ENCODE peak calls at places on chromosomes 4 and X, in four cellular contexts. I, S, P and J are unnamed samples.
A peak's percentile ranks its signal among the peaks of the same experiment; 100 is the strongest.

GRCh38 chr4:72888331-72888730 is 181.2 kb downstream of the COX18 start:
- DNase-seq in I (no peak), S (no peak), P (no peak), J (no peak)

GRCh38 chr4:182189107-182189878 is 53.9 kb upstream of the TENM3 start:
- DNase-seq in I (no peak), S (no peak), P (peak; percentile 19), J (no peak)

GRCh38 chrX:47093248-47093647 is 15.0 kb downstream of the RGN start:
- DNase-seq in I (no peak), S (no peak), P (no peak), J (no peak)

GRCh38 chr4:73404042-73404441 is at the start of gene ALB:
- DNase-seq in I (no peak), S (no peak), P (no peak), J (no peak)

GRCh38 chr4:144787365-144788263 is 141.7 kb downstream of the HHIP start:
- DNase-seq in I (no peak), S (peak; percentile 34), P (no peak), J (no peak)

GRCh38 chr4:132642196-132642817 is 506.8 kb upstream of the PCDH10 start:
- DNase-seq in I (no peak), S (peak; percentile 20), P (no peak), J (no peak)

GRCh38 chr4:177448850-177449249 is 6.6 kb upstream of the AGA start:
- DNase-seq in I (no peak), S (no peak), P (no peak), J (no peak)

GRCh38 chrX:39195156-39195555 is 393.9 kb downstream of the MID1IP1 start:
- DNase-seq in I (no peak), S (no peak), P (no peak), J (no peak)

GRCh38 chrX:71623714-71624113 is 5.4 kb upstream of the CXCR3 start:
- DNase-seq in I (no peak), S (no peak), P (no peak), J (no peak)

GRCh38 chr4:40333921-40334352 is 1.2 kb upstream of the CHRNA9 start:
- DNase-seq in I (no peak), S (no peak), P (no peak), J (no peak)

GRCh38 chrX:152072236-152072635 is 66.1 kb downstream of the MAGEA10 start:
- DNase-seq in I (no peak), S (peak; percentile 0), P (no peak), J (no peak)

GRCh38 chr4:66091801-66092200 is 421.5 kb upstream of the EPHA5 start:
- DNase-seq in I (no peak), S (no peak), P (no peak), J (no peak)

GRCh38 chrX:71103110-71103983 is 3.2 kb downstream of the CXorf65 start:
- DNase-seq in I (peak; percentile 59), S (no peak), P (no peak), J (peak; percentile 34)

GRCh38 chr4:153209410-153209809 is 5.2 kb downstream of the TRIM2 start:
- DNase-seq in I (no peak), S (peak; percentile 84), P (no peak), J (peak; percentile 36)

GRCh38 chr4:73281982-73282381 is 23.4 kb upstream of the ANKRD17 start:
- DNase-seq in I (no peak), S (no peak), P (no peak), J (no peak)

GRCh38 chr4:13264126-13264525 is 220.0 kb downstream of the RAB28 start:
- DNase-seq in I (no peak), S (no peak), P (no peak), J (no peak)

GRCh38 chrX:101450052-101450451 is 35.2 kb upstream of the ARMCX4 start:
- DNase-seq in I (no peak), S (no peak), P (no peak), J (no peak)

GRCh38 chr4:109218288-109218687 is 84.2 kb downstream of the COL25A1 start:
- DNase-seq in I (no peak), S (no peak), P (no peak), J (no peak)

GRCh38 chr4:7705062-7705461 is 234.6 kb downstream of the AFAP1 start:
- DNase-seq in I (no peak), S (peak; percentile 8), P (no peak), J (no peak)

GRCh38 chrX:71541546-71542022 is 8.7 kb downstream of the OGT start:
- DNase-seq in I (no peak), S (no peak), P (no peak), J (no peak)

GRCh38 chr4:76589872-76590846 is 155.1 kb downstream of the SHROOM3 start:
- DNase-seq in I (no peak), S (peak; percentile 52), P (no peak), J (peak; percentile 74)

GRCh38 chrX:37349131-37350033 is at the start of gene PRRG1:
- DNase-seq in I (peak; percentile 87), S (peak; percentile 67), P (peak; percentile 77), J (peak; percentile 72)

GRCh38 chrX:16188687-16189086 is 21.4 kb downstream of the MAGEB17 start:
- DNase-seq in I (no peak), S (no peak), P (no peak), J (no peak)

GRCh38 chr4:72582853-72583252 is 13.8 kb upstream of the ADAMTS3 start:
- DNase-seq in I (no peak), S (no peak), P (no peak), J (no peak)

GRCh38 chr4:163731071-163731470 is 236.6 kb downstream of the TMA16 start:
- DNase-seq in I (no peak), S (no peak), P (no peak), J (no peak)

GRCh38 chr4:110354460-110354859 is 121.5 kb upstream of the ENPEP start:
- DNase-seq in I (no peak), S (no peak), P (no peak), J (no peak)

GRCh38 chrX:44961817-44962607 is 89.0 kb downstream of the KDM6A start:
- DNase-seq in I (no peak), S (no peak), P (no peak), J (no peak)

GRCh38 chrX:110836982-110837381 is 41.4 kb upstream of the CHRDL1 start:
- DNase-seq in I (no peak), S (no peak), P (no peak), J (no peak)

GRCh38 chrX:130485870-130486269 is 84.1 kb downstream of the RBMX2 start:
- DNase-seq in I (no peak), S (no peak), P (no peak), J (no peak)

GRCh38 chrX:703466-704210 is 73.0 kb downstream of the SHOX start:
- DNase-seq in I (no peak), S (no peak), P (no peak), J (no peak)

GRCh38 chrX:47568656-47569295 is 7.8 kb downstream of the ARAF start:
- DNase-seq in I (no peak), S (peak; percentile 16), P (no peak), J (no peak)

GRCh38 chr4:10664408-10664807 is 20.2 kb downstream of the CLNK start:
- DNase-seq in I (no peak), S (no peak), P (peak; percentile 21), J (peak; percentile 48)

GRCh38 chrX:41482153-41482850 is 35.2 kb downstream of the NYX start:
- DNase-seq in I (no peak), S (peak; percentile 35), P (no peak), J (no peak)

DNA sequence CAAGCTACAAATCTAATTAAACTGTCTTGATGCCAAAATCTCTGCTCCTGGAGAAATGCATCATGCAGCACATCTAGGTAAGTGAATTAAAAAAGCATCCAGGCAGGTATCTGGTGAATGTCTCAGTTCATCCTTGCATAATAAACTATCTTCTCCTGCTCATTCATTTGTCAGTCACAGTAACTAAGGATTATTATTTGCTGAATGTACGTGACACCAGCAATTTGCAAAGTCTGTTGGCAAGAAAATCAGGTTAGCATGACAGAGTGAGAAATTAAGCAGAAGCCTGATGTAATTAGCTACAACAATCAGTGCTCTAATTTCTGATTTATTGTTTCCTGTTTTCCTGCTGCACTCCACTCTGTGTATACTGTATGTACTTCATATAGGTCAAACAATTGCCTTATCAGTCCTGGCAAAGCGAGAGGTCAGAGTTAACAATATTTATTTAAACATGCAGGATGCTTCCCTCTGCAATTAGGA is 213.6 kb downstream of the FBXO8 start:
- DNase-seq in I (no peak), S (no peak), P (no peak), J (no peak)
- TF ChIP-seq EP300 in I (no peak), S (no peak), P (no peak), J (no peak)

DNA sequence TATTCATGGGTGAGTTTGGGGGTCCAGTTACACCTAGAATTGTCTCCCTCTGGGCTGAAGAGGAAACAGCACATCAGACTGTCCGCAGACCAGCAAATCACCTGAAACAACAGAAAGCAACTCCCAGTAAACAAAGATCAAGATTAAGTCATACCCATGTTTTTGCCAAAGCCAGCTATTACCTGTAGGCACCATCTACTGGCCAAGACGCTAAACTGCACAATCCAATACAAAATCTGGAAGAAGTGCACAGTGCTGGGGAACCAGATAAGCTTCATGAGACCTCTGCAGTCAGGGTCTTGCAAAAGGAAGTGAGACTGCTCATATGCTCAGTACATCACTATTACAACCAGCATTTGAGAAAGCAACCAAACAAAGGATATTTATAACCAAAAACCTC is 157.5 kb upstream of the ITM2A start:
- DNase-seq in I (no peak), S (no peak), P (no peak), J (no peak)
- TF ChIP-seq CTCF in I (no peak), S (no peak), P (no peak), J (no peak)

GRCh38 chr4:39043697-39044363 is 11.6 kb upstream of the TMEM156 start:
- DNase-seq in I (no peak), S (peak; percentile 24), P (no peak), J (no peak)

GRCh38 chr4:39044947-39045734 is 12.9 kb upstream of the TMEM156 start:
- DNase-seq in I (peak; percentile 72), S (no peak), P (no peak), J (peak; percentile 32)

GRCh38 chr4:39045791-39046221 is 13.6 kb upstream of the TMEM156 start:
- DNase-seq in I (no peak), S (peak; percentile 43), P (no peak), J (no peak)

GRCh38 chr4:39043058-39043696 is 11.0 kb upstream of the TMEM156 start:
- DNase-seq in I (no peak), S (peak; percentile 94), P (no peak), J (no peak)

GRCh38 chr4:39044364-39044946 is 12.2 kb upstream of the TMEM156 start:
- DNase-seq in I (peak; percentile 97), S (peak; percentile 93), P (peak; percentile 93), J (peak; percentile 87)
- H3K9me3 ChIP-seq in I (no peaks in the 10 kb centered on the region), S (no peaks in the 10 kb centered on the region), P (no peaks in the 10 kb centered on the region), J (no peaks in the 10 kb centered on the region)

GRCh38 chr4:156948133-156948532 is 23.5 kb downstream of the PDGFC start:
- DNase-seq in I (no peak), S (no peak), P (no peak), J (no peak)

GRCh38 chr4:156950090-156950489 is 21.5 kb downstream of the PDGFC start:
- DNase-seq in I (no peak), S (no peak), P (no peak), J (no peak)

GRCh38 chr4:156946508-156947197 is 24.9 kb downstream of the PDGFC start:
- DNase-seq in I (peak; percentile 79), S (no peak), P (no peak), J (no peak)

GRCh38 chr4:156949373-156949814 is 22.2 kb downstream of the PDGFC start:
- DNase-seq in I (no peak), S (peak; percentile 76), P (no peak), J (no peak)

GRCh38 chr4:156948738-156949137 is 22.9 kb downstream of the PDGFC start:
- DNase-seq in I (no peak), S (no peak), P (no peak), J (no peak)
- TF ChIP-seq EP300 in I (no peak), S (no peak), P (no peak), J (no peak)